ENCODE peak calls at places on chromosomes 5 and 9, in four cellular contexts. One of them, this sample, is unnamed. For H3K4me1, the result is how much of the 10 kb centered on the place peaks cover.

GRCh38 chr5:170681013-170681433 is 102.5 kb upstream of the GABRP start:
- DNase-seq in adrenal gland: peak
- DNase-seq in stomach: no peak
- DNase-seq in CD4-positive, CD25-positive, alpha-beta regulatory T cell: peak
- DNase-seq in this sample: peak

GRCh38 chr5:2029206-2029605 is 146.5 kb upstream of the IRX4 start:
- DNase-seq in adrenal gland: no peak
- DNase-seq in stomach: no peak
- DNase-seq in CD4-positive, CD25-positive, alpha-beta regulatory T cell: no peak
- DNase-seq in this sample: no peak

GRCh38 chr9:99059074-99059894 is 45.6 kb upstream of the TGFBR1 start:
- DNase-seq in adrenal gland: peak
- DNase-seq in stomach: no peak
- DNase-seq in CD4-positive, CD25-positive, alpha-beta regulatory T cell: no peak
- DNase-seq in this sample: no peak

GRCh38 chr5:177427919-177428573 is 1.6 kb downstream of the GRK6 start:
- DNase-seq in adrenal gland: no peak
- DNase-seq in stomach: no peak
- DNase-seq in CD4-positive, CD25-positive, alpha-beta regulatory T cell: no peak
- DNase-seq in this sample: peak

GRCh38 chr9:130715270-130716077 is 21.9 kb downstream of the EXOSC2 start:
- DNase-seq in adrenal gland: no peak
- DNase-seq in stomach: no peak
- DNase-seq in CD4-positive, CD25-positive, alpha-beta regulatory T cell: no peak
- DNase-seq in this sample: no peak

GRCh38 chr5:36013182-36013581 is 22.0 kb upstream of the UGT3A1 start:
- DNase-seq in adrenal gland: no peak
- DNase-seq in stomach: no peak
- DNase-seq in CD4-positive, CD25-positive, alpha-beta regulatory T cell: no peak
- DNase-seq in this sample: no peak

GRCh38 chr5:80961376-80962281 is 1.5 kb downstream of the RASGRF2 start:
- DNase-seq in adrenal gland: no peak
- DNase-seq in stomach: no peak
- DNase-seq in CD4-positive, CD25-positive, alpha-beta regulatory T cell: peak
- DNase-seq in this sample: no peak

GRCh38 chr9:113238859-113239231 is 17.5 kb downstream of the SLC31A1 start:
- DNase-seq in adrenal gland: no peak
- DNase-seq in stomach: no peak
- DNase-seq in CD4-positive, CD25-positive, alpha-beta regulatory T cell: no peak
- DNase-seq in this sample: no peak

GRCh38 chr5:143004361-143004802 is 234.2 kb downstream of the ARHGAP26 start:
- DNase-seq in adrenal gland: no peak
- DNase-seq in stomach: no peak
- DNase-seq in CD4-positive, CD25-positive, alpha-beta regulatory T cell: no peak
- DNase-seq in this sample: no peak

GRCh38 chr5:38607930-38608545 is 51.6 kb upstream of the LIFR start:
- DNase-seq in adrenal gland: no peak
- DNase-seq in stomach: no peak
- DNase-seq in CD4-positive, CD25-positive, alpha-beta regulatory T cell: no peak
- DNase-seq in this sample: no peak

GRCh38 chr9:126721531-126722098 is 83.2 kb upstream of the ZBTB43 start:
- DNase-seq in adrenal gland: no peak
- DNase-seq in stomach: no peak
- DNase-seq in CD4-positive, CD25-positive, alpha-beta regulatory T cell: no peak
- DNase-seq in this sample: no peak

GRCh38 chr9:76401580-76402354 is 7.5 kb upstream of the RFK start:
- DNase-seq in adrenal gland: no peak
- DNase-seq in stomach: no peak
- DNase-seq in CD4-positive, CD25-positive, alpha-beta regulatory T cell: no peak
- DNase-seq in this sample: no peak

GRCh38 chr5:62600560-62601252 is 22.1 kb downstream of the LRRC70 start:
- DNase-seq in adrenal gland: no peak
- DNase-seq in stomach: no peak
- DNase-seq in CD4-positive, CD25-positive, alpha-beta regulatory T cell: no peak
- DNase-seq in this sample: no peak

GRCh38 chr9:1273859-1274258 is 223.7 kb downstream of the DMRT2 start:
- DNase-seq in adrenal gland: no peak
- DNase-seq in stomach: no peak
- DNase-seq in CD4-positive, CD25-positive, alpha-beta regulatory T cell: no peak
- DNase-seq in this sample: no peak

GRCh38 chr5:169757016-169757415 is 119.9 kb downstream of the DOCK2 start:
- DNase-seq in adrenal gland: no peak
- DNase-seq in stomach: no peak
- DNase-seq in CD4-positive, CD25-positive, alpha-beta regulatory T cell: no peak
- DNase-seq in this sample: no peak

GRCh38 chr5:174550026-174550425 is 174.4 kb upstream of the MSX2 start:
- DNase-seq in adrenal gland: no peak
- DNase-seq in stomach: no peak
- DNase-seq in CD4-positive, CD25-positive, alpha-beta regulatory T cell: no peak
- DNase-seq in this sample: no peak

GRCh38 chr5:1463326-1464095 is 18.3 kb upstream of the SLC6A3 start:
- DNase-seq in adrenal gland: no peak
- DNase-seq in stomach: no peak
- DNase-seq in CD4-positive, CD25-positive, alpha-beta regulatory T cell: no peak
- DNase-seq in this sample: peak

GRCh38 chr5:167346461-167346860 is 945.0 kb upstream of the WWC1 start:
- DNase-seq in adrenal gland: peak
- DNase-seq in stomach: no peak
- DNase-seq in CD4-positive, CD25-positive, alpha-beta regulatory T cell: no peak
- DNase-seq in this sample: no peak

DNA sequence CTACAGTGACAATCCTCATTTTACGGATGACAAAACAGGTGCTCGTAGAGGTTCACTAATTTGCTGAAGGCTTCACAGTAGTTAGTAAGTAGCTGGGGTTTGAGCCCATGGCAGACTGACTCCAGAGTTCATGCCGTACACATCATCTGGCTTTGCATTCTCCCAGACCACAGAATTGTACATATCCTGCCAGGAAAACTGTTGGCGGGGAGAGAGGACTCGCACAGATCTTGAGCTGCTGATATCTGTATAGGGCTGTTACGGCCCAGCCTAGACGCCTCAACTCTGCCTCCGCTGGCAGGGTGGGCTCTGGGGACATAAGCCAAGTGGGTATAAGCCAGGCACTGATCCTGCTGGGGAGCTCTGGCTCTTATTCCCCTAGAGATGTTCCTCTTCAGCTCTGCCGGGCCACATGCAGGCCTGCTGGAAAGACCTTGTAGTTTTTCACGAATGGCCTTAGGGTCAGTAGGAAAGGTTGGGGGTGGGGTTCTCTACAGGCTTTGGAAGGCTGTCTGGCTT is 16.3 kb downstream of the LARP1 start:
- DNase-seq in adrenal gland: peak
- DNase-seq in stomach: no peak
- DNase-seq in CD4-positive, CD25-positive, alpha-beta regulatory T cell: no peak
- DNase-seq in this sample: peak
- H3K4me1 ChIP-seq in adrenal gland: half or more
- H3K4me1 ChIP-seq in stomach: half or more
- H3K4me1 ChIP-seq in CD4-positive, CD25-positive, alpha-beta regulatory T cell: half or more
- H3K4me1 ChIP-seq in this sample: under half

GRCh38 chr9:131720330-131720729 is 19.5 kb downstream of the RAPGEF1 start:
- DNase-seq in adrenal gland: no peak
- DNase-seq in stomach: no peak
- DNase-seq in CD4-positive, CD25-positive, alpha-beta regulatory T cell: peak
- DNase-seq in this sample: no peak

GRCh38 chr9:131722260-131722659 is 17.6 kb downstream of the RAPGEF1 start:
- DNase-seq in adrenal gland: no peak
- DNase-seq in stomach: no peak
- DNase-seq in CD4-positive, CD25-positive, alpha-beta regulatory T cell: no peak
- DNase-seq in this sample: peak

GRCh38 chr9:131721096-131721495 is 18.8 kb downstream of the RAPGEF1 start:
- DNase-seq in adrenal gland: no peak
- DNase-seq in stomach: no peak
- DNase-seq in CD4-positive, CD25-positive, alpha-beta regulatory T cell: no peak
- DNase-seq in this sample: no peak

GRCh38 chr9:131724678-131725077 is 15.2 kb downstream of the RAPGEF1 start:
- DNase-seq in adrenal gland: no peak
- DNase-seq in stomach: no peak
- DNase-seq in CD4-positive, CD25-positive, alpha-beta regulatory T cell: peak
- DNase-seq in this sample: no peak

DNA sequence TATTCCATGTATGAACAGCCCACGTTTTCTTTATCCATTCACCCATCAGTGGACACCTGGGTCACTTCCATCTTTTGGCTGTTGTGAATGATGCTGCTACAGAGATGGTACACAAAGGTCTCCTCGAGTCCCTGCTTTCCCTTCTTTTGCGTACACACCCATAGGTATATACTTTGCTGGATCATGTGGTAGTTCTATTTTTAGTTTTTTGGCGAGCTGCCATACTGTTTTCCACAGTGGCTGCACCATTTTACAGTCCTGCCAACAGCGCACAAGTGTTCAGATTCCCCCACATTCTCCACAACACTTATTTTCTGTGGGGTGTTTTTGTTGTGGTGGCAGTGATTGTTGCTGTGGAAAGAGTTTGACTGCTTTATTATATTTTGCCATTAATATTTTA is 16.2 kb downstream of the RAPGEF1 start:
- DNase-seq in adrenal gland: no peak
- DNase-seq in stomach: no peak
- DNase-seq in CD4-positive, CD25-positive, alpha-beta regulatory T cell: no peak
- DNase-seq in this sample: no peak
- H3K4me1 ChIP-seq in adrenal gland: under half
- H3K4me1 ChIP-seq in stomach: half or more
- H3K4me1 ChIP-seq in CD4-positive, CD25-positive, alpha-beta regulatory T cell: half or more
- H3K4me1 ChIP-seq in this sample: under half

DNA sequence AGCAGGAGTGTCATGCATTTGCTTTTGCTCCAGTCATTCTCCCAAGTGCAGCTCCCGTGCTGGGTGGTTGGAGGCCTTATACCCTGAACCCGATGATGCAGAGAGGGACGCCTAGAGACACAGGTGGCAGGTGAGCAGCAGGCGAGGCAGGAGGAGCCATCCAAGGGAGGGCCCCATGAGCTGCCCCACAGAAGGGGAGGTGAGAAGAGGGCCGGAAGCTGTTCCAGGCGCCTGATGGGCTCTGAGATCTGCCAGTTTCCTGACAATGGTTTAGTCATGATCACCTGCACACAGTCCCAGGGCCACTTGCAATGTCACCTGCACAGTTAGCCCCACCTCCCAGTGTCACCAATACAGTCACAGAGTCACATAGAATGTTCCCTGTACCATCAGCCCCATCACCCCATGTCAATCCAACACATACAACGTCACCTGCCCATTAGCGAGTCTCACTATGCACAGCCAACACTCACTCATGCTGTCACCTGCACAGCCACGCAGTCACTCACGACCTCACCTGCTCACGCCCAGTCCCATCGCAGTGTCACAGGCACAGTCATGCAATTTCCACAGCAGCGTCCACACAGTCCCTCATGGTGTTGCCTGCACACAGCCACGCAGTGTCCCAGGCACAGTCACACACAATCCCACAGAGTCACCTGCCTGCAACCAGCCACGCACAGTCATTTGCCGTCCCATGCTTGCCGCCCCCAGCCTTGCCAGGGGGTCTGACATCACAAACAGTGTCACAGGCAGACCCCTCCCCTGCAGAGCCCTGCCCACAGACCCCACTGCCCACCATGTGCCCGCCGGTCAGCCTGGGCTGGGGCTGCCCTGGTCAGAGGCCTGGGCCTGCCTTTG is 113.4 kb downstream of the LHX2 start:
- DNase-seq in adrenal gland: no peak
- DNase-seq in stomach: no peak
- DNase-seq in CD4-positive, CD25-positive, alpha-beta regulatory T cell: no peak
- DNase-seq in this sample: no peak
- H3K4me1 ChIP-seq in adrenal gland: under half
- H3K4me1 ChIP-seq in stomach: under half
- H3K4me1 ChIP-seq in CD4-positive, CD25-positive, alpha-beta regulatory T cell: under half
- H3K4me1 ChIP-seq in this sample: under half

GRCh38 chr5:150630016-150630415 is 10.4 kb upstream of the SYNPO start:
- DNase-seq in adrenal gland: no peak
- DNase-seq in stomach: no peak
- DNase-seq in CD4-positive, CD25-positive, alpha-beta regulatory T cell: no peak
- DNase-seq in this sample: no peak
- H3K4me1 ChIP-seq in adrenal gland: half or more
- H3K4me1 ChIP-seq in stomach: half or more
- H3K4me1 ChIP-seq in CD4-positive, CD25-positive, alpha-beta regulatory T cell: under half
- H3K4me1 ChIP-seq in this sample: under half

This sample was measured in BE2C.